ENCODE peak calls at places on chromosome 7, in eight cellular contexts. M is esophagus squamous epithelium, U is brain microvascular endothelial cell, Q is upper lobe of right lung, W is mammary epithelial cell, J is heart left ventricle, R is tibial nerve, O is tibial artery. Z is an unnamed sample.

GRCh38 chr7:151271699-151272355 is 23.3 kb upstream of the SMARCD3 start:
- DNase-seq in M (no peak), U (no peak), Q (no peak), W (no peak), J (no peak), R (peak; percentile 90), O (peak; percentile 90), Z (no peak)

GRCh38 chr7:129952164-129952652 is 552 bp downstream of the UBE2H start:
- DNase-seq in M (no peak), U (no peak), Q (peak; percentile 81), W (peak; percentile 64), J (peak; percentile 56), R (no peak), O (peak; percentile 31), Z (peak; percentile 40)

GRCh38 chr7:98283127-98283886 is 1.8 kb downstream of the BRI3 start:
- DNase-seq in M (no peak), U (peak; percentile 27), Q (peak; percentile 87), W (no peak), J (peak; percentile 53), R (peak; percentile 61), O (peak; percentile 71), Z (no peak)

GRCh38 chr7:77760809-77761453 is 37.3 kb downstream of the TMEM60 start:
- DNase-seq in M (no peak), U (no peak), Q (no peak), W (no peak), J (no peak), R (no peak), O (no peak), Z (no peak)

GRCh38 chr7:155482511-155483183 is 24.7 kb downstream of the EN2 start:
- DNase-seq in M (no peak), U (no peak), Q (no peak), W (no peak), J (no peak), R (no peak), O (no peak), Z (no peak)

GRCh38 chr7:6330657-6331056 is 58.2 kb upstream of the CYTH3 start:
- DNase-seq in M (no peak), U (no peak), Q (no peak), W (no peak), J (no peak), R (no peak), O (no peak), Z (no peak)

GRCh38 chr7:66974986-66975590 is 20.3 kb downstream of the SBDS start:
- DNase-seq in M (no peak), U (no peak), Q (no peak), W (peak; percentile 4), J (no peak), R (no peak), O (no peak), Z (no peak)

GRCh38 chr7:1936531-1937251 is 266.6 kb downstream of the ELFN1 start:
- DNase-seq in M (no peak), U (no peak), Q (no peak), W (no peak), J (no peak), R (no peak), O (no peak), Z (no peak)

GRCh38 chr7:103142494-103142893 is 6.4 kb downstream of the NAPEPLD start:
- DNase-seq in M (no peak), U (no peak), Q (no peak), W (no peak), J (no peak), R (no peak), O (no peak), Z (no peak)

GRCh38 chr7:78220754-78221153 is 422.2 kb downstream of the PHTF2 start:
- DNase-seq in M (no peak), U (no peak), Q (no peak), W (no peak), J (no peak), R (no peak), O (no peak), Z (no peak)

DNA sequence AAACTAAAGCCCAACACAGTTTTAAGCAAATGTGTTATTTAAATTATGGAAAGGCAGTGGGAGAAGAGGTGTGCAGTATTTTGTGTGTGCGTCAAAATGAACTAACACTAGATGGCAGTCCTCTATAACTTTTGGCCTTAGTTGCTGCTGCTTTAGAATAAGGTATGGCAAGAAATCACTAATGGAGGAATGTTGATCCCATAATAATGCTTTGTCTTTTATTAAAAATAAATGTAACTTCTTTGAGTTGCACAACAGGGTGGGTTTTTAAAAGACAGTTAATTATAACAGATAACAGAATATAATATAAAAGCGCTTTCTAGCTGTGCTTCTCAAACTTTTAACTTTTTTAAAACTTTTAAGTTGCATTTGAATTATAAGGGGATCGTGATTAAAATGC is 56.4 kb downstream of the BBS9 start:
- DNase-seq in M (no peak), U (peak; percentile 46), Q (no peak), W (peak; percentile 44), J (no peak), R (no peak), O (no peak), Z (no peak)
- TF ChIP-seq CTCF in M (peak; percentile 65), U (peak; percentile 65), Q (peak; percentile 55), W (peak; percentile 72), J (peak; percentile 67), R (peak; percentile 35), O (peak; percentile 20), Z (peak; percentile 57)

DNA sequence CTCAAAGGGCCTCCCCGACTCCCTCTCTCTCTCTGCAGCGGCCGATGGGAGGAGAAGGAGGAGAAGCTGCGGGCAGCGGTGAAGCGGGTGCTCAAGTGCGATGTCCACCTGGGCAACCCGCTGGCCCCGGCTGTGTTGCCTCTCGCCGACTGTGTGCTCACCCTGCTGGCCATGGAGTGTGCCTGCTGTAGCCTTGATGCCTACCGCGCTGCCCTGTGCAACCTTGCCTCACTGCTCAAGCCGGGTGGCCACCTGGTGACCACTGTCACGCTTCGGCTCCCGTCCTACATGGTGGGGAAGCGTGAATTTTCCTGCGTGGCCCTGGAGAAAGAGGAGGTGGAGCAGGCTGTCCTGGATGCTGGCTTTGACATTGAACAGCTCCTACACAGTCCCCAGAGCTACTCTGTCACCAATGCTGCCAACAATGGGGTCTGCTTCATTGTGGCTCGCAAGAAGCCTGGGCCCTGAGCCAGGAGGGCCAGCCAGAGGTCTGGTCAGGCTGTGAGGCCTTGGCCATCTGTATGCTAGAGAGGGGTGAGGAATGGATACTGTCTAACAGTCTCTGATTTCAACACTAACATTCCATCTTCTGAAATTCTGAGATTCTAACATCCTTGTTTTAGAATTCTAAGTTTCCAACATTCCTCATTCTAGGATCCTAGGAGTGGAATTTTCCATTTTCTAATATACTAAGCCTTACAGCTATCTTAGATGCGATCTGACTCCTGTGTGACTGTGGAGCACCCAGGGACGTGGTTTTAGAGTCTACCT is 3.6 kb downstream of the INMT start:
- DNase-seq in M (no peak), U (no peak), Q (no peak), W (no peak), J (peak; percentile 83), R (no peak), O (peak; percentile 57), Z (no peak)
- H3K27ac ChIP-seq in M (peak overlapping the region; percentile 69), U (no peak overlapping the region), Q (peak overlapping the region; percentile 65), W (no peak overlapping the region), J (peak overlapping the region; percentile 55), R (peak overlapping the region; percentile 4), O (peak overlapping the region; percentile 62), Z (no peak overlapping the region)

GRCh38 chr7:30922596-30922995 is 10.9 kb downstream of the AQP1 start:
- DNase-seq in M (no peak), U (no peak), Q (peak; percentile 45), W (no peak), J (peak; percentile 10), R (no peak), O (peak; percentile 18), Z (peak; percentile 45)
- H3K36me3 ChIP-seq in M (peaks cover 10% of the 10 kb centered on the region), U (no peaks in the 10 kb centered on the region), Q (peaks cover 71% of the 10 kb centered on the region), W (no peaks in the 10 kb centered on the region), J (no peaks in the 10 kb centered on the region), R (peaks cover 49% of the 10 kb centered on the region), O (peaks cover 44% of the 10 kb centered on the region), Z (no peaks in the 10 kb centered on the region)

GRCh38 chr7:13279854-13280435 is 592.5 kb downstream of the ARL4A start:
- DNase-seq in M (no peak), U (no peak), Q (no peak), W (no peak), J (no peak), R (no peak), O (no peak), Z (no peak)
- TF ChIP-seq CTCF in M (peak; percentile 46), U (no peak), Q (peak; percentile 50), W (peak; percentile 24), J (peak; percentile 66), R (peak; percentile 33), O (peak; percentile 39), Z (no peak)

DNA sequence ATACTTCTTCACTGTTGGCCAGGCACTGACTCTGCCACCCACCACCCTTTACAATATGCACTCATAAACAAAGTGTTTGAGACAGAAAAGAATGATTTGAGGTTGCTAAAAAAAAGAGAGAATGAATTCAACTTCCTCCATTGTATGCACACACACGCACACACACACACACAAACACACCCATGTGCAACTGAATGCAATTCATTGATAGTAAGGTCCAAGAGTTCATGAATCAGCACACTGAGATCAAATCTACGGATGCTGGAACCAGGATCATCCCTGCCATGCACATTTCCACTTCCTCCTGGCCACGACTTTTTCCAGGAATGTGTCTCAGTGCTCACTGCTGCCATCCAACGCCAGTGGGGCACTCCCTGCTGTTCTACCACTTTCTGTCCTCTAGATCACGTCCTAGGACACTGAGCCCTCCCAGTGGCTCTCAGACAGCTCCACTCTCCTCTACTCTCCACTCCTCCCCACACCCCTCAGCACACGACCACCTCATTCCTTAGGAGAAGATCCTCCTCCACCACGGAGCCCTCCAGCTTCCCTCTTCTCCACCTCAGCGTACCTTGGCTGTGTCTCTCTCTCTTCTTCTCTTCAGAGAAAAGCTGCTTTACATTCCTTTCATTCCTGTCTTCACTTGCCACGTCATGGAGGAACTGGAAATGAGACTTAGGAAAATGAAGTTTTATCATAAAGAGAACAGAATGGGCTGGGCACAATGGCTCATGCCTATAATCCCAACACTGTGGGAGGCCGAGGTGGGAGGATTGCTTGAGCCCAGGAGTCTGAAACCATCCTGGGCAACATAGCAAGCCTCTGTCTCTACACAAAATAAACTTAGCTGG is 12.0 kb upstream of the TMEM213 start:
- DNase-seq in M (no peak), U (peak; percentile 17), Q (no peak), W (peak; percentile 23), J (no peak), R (no peak), O (no peak), Z (no peak)
- H3K27ac ChIP-seq in M (no peak overlapping the region), U (no peak overlapping the region), Q (no peak overlapping the region), W (no peak overlapping the region), J (no peak overlapping the region), R (no peak overlapping the region), O (no peak overlapping the region), Z (no peak overlapping the region)

GRCh38 chr7:128311003-128311402 is 32.7 kb downstream of the RBM28 start:
- DNase-seq in M (no peak), U (no peak), Q (no peak), W (no peak), J (no peak), R (no peak), O (no peak), Z (no peak)
- H3K36me3 ChIP-seq in M (peaks cover 18% of the 10 kb centered on the region), U (peaks cover 67% of the 10 kb centered on the region), Q (peaks cover 98% of the 10 kb centered on the region), W (peaks cover 41% of the 10 kb centered on the region), J (peaks cover 18% of the 10 kb centered on the region), R (peaks cover 100% of the 10 kb centered on the region), O (peaks cover 80% of the 10 kb centered on the region), Z (peaks cover 92% of the 10 kb centered on the region)

Z was measured in WERI-Rb-1.